ENCODE peak calls at places on chromosomes 7 and 10, in ten cellular contexts. J is right lobe of liver, V is transverse colon, W is IMR-90, Z is stomach, P is body of pancreas, O is GM12891, B is A549, C is HCT116, T is uterus. H is an unnamed sample.

GRCh38 chr10:120460776-120461175 is 3.7 kb downstream of the PLPP4 start:
- DNase-seq in J (no peak), C (no peak), Z (no peak), O (no peak), V (no peak), W (peak), T (no peak), B (no peak), P (no peak), H (peak)

GRCh38 chr7:53218730-53219504 is 183.5 kb downstream of the POM121L12 start:
- DNase-seq in O (no peak), C (no peak), W (no peak), J (no peak), B (no peak), T (no peak), Z (no peak), V (no peak), P (no peak), H (no peak)

GRCh38 chr7:76283254-76284159 is 19.0 kb upstream of the HSPB1 start:
- DNase-seq in C (no peak), Z (no peak), W (no peak), B (no peak), T (no peak), V (no peak), P (no peak), O (no peak), J (no peak), H (no peak)

GRCh38 chr10:89921422-89921821 is 220.0 kb downstream of the KIF20B start:
- DNase-seq in Z (no peak), T (no peak), W (no peak), B (peak), O (no peak), V (no peak), J (no peak), C (peak), P (no peak), H (no peak)

GRCh38 chr10:119328222-119328621 is 120.9 kb downstream of the GRK5 start:
- DNase-seq in T (no peak), P (no peak), B (no peak), W (no peak), V (no peak), O (no peak), J (no peak), C (no peak), Z (no peak), H (no peak)

GRCh38 chr10:131842351-131843088 is 58.3 kb upstream of the PPP2R2D start:
- DNase-seq in V (no peak), T (no peak), B (no peak), O (no peak), W (no peak), C (no peak), J (peak), Z (no peak), P (no peak), H (no peak)

GRCh38 chr10:12984165-12984747 is 17.3 kb downstream of the CCDC3 start:
- DNase-seq in V (no peak), C (peak), O (no peak), J (no peak), W (peak), Z (no peak), B (no peak), T (no peak), P (no peak), H (no peak)

GRCh38 chr7:55733584-55733983 is 129.0 kb downstream of the SEPTIN14 start:
- DNase-seq in J (no peak), V (no peak), T (no peak), P (no peak), Z (no peak), C (no peak), O (no peak), W (peak), B (no peak), H (no peak)

GRCh38 chr7:19508124-19508523 is 200.7 kb downstream of the POLR1F start:
- DNase-seq in O (no peak), P (no peak), W (no peak), C (no peak), T (no peak), V (no peak), Z (no peak), J (no peak), B (no peak), H (no peak)

GRCh38 chr10:116886772-116887171 is 37.5 kb downstream of the ENO4 start:
- DNase-seq in W (no peak), B (no peak), P (no peak), O (no peak), V (no peak), C (no peak), T (no peak), J (no peak), Z (no peak), H (no peak)

GRCh38 chr10:43049081-43049551 is 27.8 kb upstream of the RET start:
- DNase-seq in Z (no peak), O (no peak), J (peak), V (peak), W (no peak), T (no peak), B (no peak), C (no peak), P (no peak), H (no peak)

GRCh38 chr10:107914450-107915276 is 750.2 kb upstream of the SORCS1 start:
- DNase-seq in C (no peak), J (no peak), P (peak), Z (no peak), T (no peak), B (no peak), V (peak), W (no peak), O (no peak), H (no peak)

GRCh38 chr10:73576178-73576889 is 14.8 kb downstream of the USP54 start:
- DNase-seq in P (peak), J (no peak), O (no peak), Z (peak), T (peak), W (peak), V (no peak), C (no peak), B (no peak), H (no peak)
- TF ChIP-seq POLR2A in P (peak), J (no peak), O (no peak), Z (no peak), T (peak), W (no peak), V (peak), C (no peak), B (no peak), H (no peak)

DNA sequence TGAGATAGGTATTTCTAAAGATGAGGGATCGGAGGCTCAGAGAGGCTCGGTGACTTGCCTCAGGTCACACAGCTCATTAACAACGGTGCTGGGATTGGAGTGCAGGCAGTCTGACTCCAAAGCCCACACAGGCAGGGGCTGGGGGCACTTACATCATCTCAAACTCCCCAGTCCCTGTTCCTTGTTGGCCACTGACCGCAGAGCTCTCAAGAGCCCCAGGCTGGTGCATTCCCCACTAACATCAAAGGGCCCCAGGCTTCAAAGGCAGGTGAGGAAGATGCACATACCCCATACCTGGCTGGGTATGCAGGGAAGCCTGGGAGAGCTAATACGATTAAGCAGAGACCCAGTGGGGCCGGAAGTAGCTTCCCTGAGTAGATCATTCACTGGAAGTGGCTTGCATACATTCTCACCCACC is 13.7 kb upstream of the NODAL start:
- DNase-seq in Z (no peak), J (no peak), V (no peak), B (no peak), P (no peak), O (no peak), W (no peak), C (no peak), T (no peak), H (no peak)
- TF ChIP-seq POLR2A in Z (no peak), J (no peak), V (no peak), B (no peak), P (no peak), O (no peak), W (no peak), C (no peak), T (no peak), H (no peak)

GRCh38 chr7:30504347-30505173 is at the start of gene GGCT:
- DNase-seq in Z (peak), J (peak), T (peak), V (peak), W (peak), C (peak), P (peak), O (peak), B (peak), H (peak)
- TF ChIP-seq POLR2A in Z (no peak), J (peak), T (peak), V (peak), W (peak), C (peak), P (peak), O (peak), B (peak), H (peak)

DNA sequence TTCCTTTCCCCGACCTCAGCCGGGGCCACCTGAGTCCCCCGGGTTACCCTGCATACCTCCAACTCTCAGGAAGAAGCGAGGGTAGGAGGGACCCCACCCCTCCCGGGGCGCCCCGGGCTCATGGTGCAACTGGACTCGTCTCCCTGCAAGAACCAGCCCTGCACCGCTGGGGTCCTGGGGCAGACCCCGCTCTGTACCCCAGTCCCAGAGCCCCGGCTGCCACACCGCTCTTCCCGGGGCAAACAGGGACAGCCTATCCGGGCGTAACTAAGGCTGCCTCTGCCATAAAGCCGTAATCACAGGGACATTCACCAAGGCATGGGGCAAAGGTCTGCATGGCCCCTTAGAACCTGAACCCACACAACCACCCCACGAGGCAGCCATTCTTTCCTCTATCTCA is 6.7 kb upstream of the MAFK start:
- DNase-seq in V (peak), J (no peak), O (no peak), Z (no peak), P (no peak), B (no peak), T (no peak), C (no peak), W (no peak), H (no peak)
- TF ChIP-seq POLR2A in V (no peak), J (no peak), O (no peak), Z (no peak), P (no peak), B (no peak), T (no peak), C (no peak), W (no peak), H (no peak)

DNA sequence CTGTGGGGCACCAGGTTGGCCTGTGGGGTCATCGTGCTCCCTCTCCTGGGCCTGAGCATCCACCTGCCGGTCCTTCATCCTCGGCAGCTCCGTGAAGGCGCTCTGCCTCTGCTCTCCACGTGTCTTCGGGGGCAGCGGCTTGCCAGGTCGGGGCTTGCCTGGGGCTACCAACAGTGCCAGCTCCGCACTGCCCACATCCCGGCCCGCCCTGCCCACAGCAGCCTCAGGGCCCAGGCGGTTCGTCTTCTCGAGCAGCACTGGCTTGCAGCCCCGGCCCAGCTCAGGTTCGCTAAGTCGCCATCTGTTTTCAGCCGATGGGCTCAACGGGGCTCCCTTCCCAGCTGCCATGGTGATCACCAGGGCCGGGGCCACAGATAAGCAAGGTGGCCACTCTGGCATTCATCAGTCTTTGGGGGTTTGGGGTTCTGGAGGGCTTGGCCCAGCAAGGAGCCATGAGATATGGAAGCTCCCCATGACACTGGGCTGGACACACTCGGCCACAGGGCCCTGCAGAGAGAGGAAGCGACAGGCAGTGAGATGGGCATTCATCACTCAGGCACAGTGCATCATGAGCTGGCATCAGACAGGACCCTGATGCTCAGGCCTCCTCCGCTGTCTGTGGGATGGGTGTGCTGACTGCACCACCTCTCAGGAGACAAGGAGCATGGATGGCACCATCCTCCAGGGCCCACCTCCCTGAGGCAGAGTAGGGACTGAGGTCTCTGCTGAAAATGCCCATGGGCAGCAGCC is 15.5 kb downstream of the ZNF488 start:
- DNase-seq in T (no peak), V (no peak), Z (peak), J (no peak), P (no peak), B (no peak), C (no peak), O (no peak), W (no peak), H (no peak)
- TF ChIP-seq POLR2A in T (no peak), V (no peak), Z (no peak), J (no peak), P (no peak), B (no peak), C (no peak), O (no peak), W (no peak), H (no peak)

GRCh38 chr7:816300-816750 is 16.0 kb upstream of the SUN1 start:
- DNase-seq in C (peak), P (peak), J (peak), V (peak), O (peak), Z (peak), W (peak), T (peak), B (peak), H (peak)
- TF ChIP-seq POLR2A in C (no peak), P (peak), J (peak), V (peak), O (no peak), Z (no peak), W (peak), T (peak), B (peak), H (no peak)

DNA sequence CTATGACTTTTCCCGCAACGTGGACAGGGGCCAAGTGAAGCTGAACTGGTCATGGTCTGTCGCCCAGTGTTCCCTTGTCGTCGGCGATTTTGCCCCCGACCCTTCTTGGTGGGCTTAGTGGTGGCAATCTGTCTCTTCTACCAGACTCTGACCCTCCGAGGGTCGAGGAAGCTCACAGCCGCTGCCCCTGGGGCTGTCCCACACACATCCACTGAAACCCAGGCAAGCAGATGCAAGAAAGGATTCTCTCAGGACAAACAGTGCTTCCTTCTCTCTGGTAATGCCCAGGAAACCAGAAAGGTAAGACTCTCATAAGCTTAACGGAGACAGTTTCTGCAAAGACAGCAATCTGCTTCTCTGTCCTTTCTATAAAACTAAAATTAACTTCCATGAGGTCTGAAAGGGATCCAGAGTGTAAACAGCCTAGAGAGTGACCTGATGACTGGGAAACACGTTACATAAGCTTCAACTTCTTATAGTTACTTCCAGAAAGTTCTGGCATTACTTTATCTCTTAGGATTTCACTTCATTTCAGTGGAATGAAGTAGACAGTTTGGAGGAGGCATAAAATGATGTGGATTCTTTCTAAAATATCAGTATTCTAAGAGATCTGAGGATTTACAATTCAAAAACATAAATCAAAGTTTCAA is 1.2 kb downstream of the CPED1 start:
- DNase-seq in J (peak), T (peak), B (no peak), V (no peak), Z (no peak), O (no peak), P (peak), W (peak), C (no peak), H (no peak)
- TF ChIP-seq POLR2A in J (peak), T (peak), B (no peak), V (no peak), Z (no peak), O (no peak), P (no peak), W (peak), C (no peak), H (no peak)

H was measured in erythroblast.